ENCODE peak calls at places on chromosomes 12 and 14, in six cellular contexts. Q, N, L, Y, H and G are unnamed samples.

GRCh38 chr14:79890527-79890926 is 320.8 kb downstream of the DIO2 start:
- DNase-seq in Q (no peak), N (no peak), L (no peak), Y (no peak), H (no peak), G (no peak)

GRCh38 chr12:131942671-131943070 is 7.1 kb upstream of the EP400 start:
- DNase-seq in Q (no peak), N (no peak), L (no peak), Y (no peak), H (no peak), G (no peak)

GRCh38 chr12:82121545-82121944 is 236.6 kb downstream of the CCDC59 start:
- DNase-seq in Q (no peak), N (no peak), L (no peak), Y (no peak), H (no peak), G (no peak)

GRCh38 chr14:51448831-51449665 is 202.7 kb upstream of the FRMD6 start:
- DNase-seq in Q (no peak), N (no peak), L (no peak), Y (no peak), H (peak), G (no peak)

GRCh38 chr14:72822946-72823611 is 70.8 kb downstream of the DPF3 start:
- DNase-seq in Q (no peak), N (no peak), L (no peak), Y (no peak), H (peak), G (no peak)

GRCh38 chr14:24182110-24182882 is 6.3 kb downstream of the IPO4 start:
- DNase-seq in Q (no peak), N (no peak), L (no peak), Y (no peak), H (no peak), G (no peak)

GRCh38 chr14:102694530-102695171 is 82.6 kb upstream of the TRAF3 start:
- DNase-seq in Q (peak), N (no peak), L (peak), Y (peak), H (peak), G (peak)

GRCh38 chr14:77579065-77579464 is 37.4 kb downstream of the SPTLC2 start:
- DNase-seq in Q (no peak), N (no peak), L (no peak), Y (no peak), H (no peak), G (no peak)

GRCh38 chr12:91413591-91413990 is 231.0 kb upstream of the DCN start:
- DNase-seq in Q (no peak), N (no peak), L (no peak), Y (no peak), H (peak), G (no peak)

GRCh38 chr12:105641742-105642141 is 311.3 kb downstream of the C12orf75 start:
- DNase-seq in Q (no peak), N (no peak), L (no peak), Y (no peak), H (no peak), G (no peak)

GRCh38 chr12:68831751-68832503 is 23.9 kb downstream of the MDM2 start:
- DNase-seq in Q (no peak), N (no peak), L (no peak), Y (no peak), H (no peak), G (no peak)

GRCh38 chr12:13534645-13535398 is 338.3 kb downstream of the EMP1 start:
- DNase-seq in Q (no peak), N (no peak), L (peak), Y (peak), H (peak), G (peak)

GRCh38 chr12:85920324-85920947 is 46.3 kb downstream of the NTS start:
- DNase-seq in Q (no peak), N (no peak), L (no peak), Y (peak), H (peak), G (no peak)

GRCh38 chr12:93476555-93476954 is 9.2 kb downstream of the MRPL42 start:
- DNase-seq in Q (no peak), N (no peak), L (no peak), Y (no peak), H (no peak), G (no peak)

GRCh38 chr14:77931441-77931840 is 131.5 kb downstream of the ADCK1 start:
- DNase-seq in Q (no peak), N (no peak), L (no peak), Y (no peak), H (no peak), G (no peak)

GRCh38 chr12:124745891-124746570 is 117.6 kb downstream of the SCARB1 start:
- DNase-seq in Q (no peak), N (no peak), L (peak), Y (peak), H (peak), G (peak)

GRCh38 chr12:112837629-112838191 is 46.2 kb downstream of the RPH3A start:
- DNase-seq in Q (no peak), N (no peak), L (no peak), Y (no peak), H (peak), G (no peak)

GRCh38 chr12:115749071-115749470 is 528.4 kb downstream of the MED13L start:
- DNase-seq in Q (no peak), N (no peak), L (no peak), Y (no peak), H (no peak), G (no peak)

GRCh38 chr12:43444940-43445564 is 107.0 kb downstream of the ADAMTS20 start:
- DNase-seq in Q (peak), N (no peak), L (peak), Y (peak), H (peak), G (peak)

GRCh38 chr14:32020882-32021281 is 56.2 kb upstream of the ARHGAP5 start:
- DNase-seq in Q (no peak), N (no peak), L (no peak), Y (no peak), H (no peak), G (no peak)

GRCh38 chr12:31315779-31316465 is 10.0 kb downstream of the SINHCAF start:
- DNase-seq in Q (no peak), N (no peak), L (no peak), Y (no peak), H (no peak), G (no peak)

GRCh38 chr14:24734917-24735500 is 101.0 kb upstream of the GZMB start:
- DNase-seq in Q (no peak), N (no peak), L (peak), Y (peak), H (peak), G (peak)

GRCh38 chr12:22624573-22624907 is 431 bp upstream of the ETNK1 start:
- DNase-seq in Q (no peak), N (no peak), L (no peak), Y (no peak), H (no peak), G (no peak)

GRCh38 chr12:32947203-32947795 is 50.7 kb upstream of the PKP2 start:
- DNase-seq in Q (no peak), N (no peak), L (no peak), Y (peak), H (peak), G (no peak)

GRCh38 chr12:66199141-66199540 is 10.1 kb downstream of the IRAK3 start:
- DNase-seq in Q (no peak), N (no peak), L (no peak), Y (no peak), H (no peak), G (no peak)